ENCODE peak calls at places on chromosomes 16 and 17, in eight cellular contexts. One of them, this sample, is unnamed.

GRCh38 chr17:4949321-4950074 is 1.2 kb upstream of the PFN1 start:
- DNase-seq in left ventricle myocardium inferior: peak; percentile 75
- DNase-seq in GF-D8: peak; percentile 39
- DNase-seq in GM19239: peak; percentile 82
- DNase-seq in NCI-H2171: peak; percentile 59
- DNase-seq in endothelial cell: peak; percentile 55
- DNase-seq in hepatic stellate cell: peak; percentile 66
- DNase-seq in activated naive CD8-positive, alpha-beta T cell treated with anti-CD3 and anti-CD28 coated beads for 36 hours: peak; percentile 80
- DNase-seq in this sample: no peak

GRCh38 chr17:57761887-57762286 is 16.8 kb upstream of the CCDC182 start:
- DNase-seq in left ventricle myocardium inferior: no peak
- DNase-seq in GF-D8: no peak
- DNase-seq in GM19239: no peak
- DNase-seq in NCI-H2171: no peak
- DNase-seq in endothelial cell: no peak
- DNase-seq in hepatic stellate cell: no peak
- DNase-seq in activated naive CD8-positive, alpha-beta T cell treated with anti-CD3 and anti-CD28 coated beads for 36 hours: no peak
- DNase-seq in this sample: no peak

GRCh38 chr16:81493755-81494433 is 49.3 kb downstream of the CMIP start:
- DNase-seq in left ventricle myocardium inferior: no peak
- DNase-seq in GF-D8: no peak
- DNase-seq in GM19239: no peak
- DNase-seq in NCI-H2171: no peak
- DNase-seq in endothelial cell: no peak
- DNase-seq in hepatic stellate cell: peak; percentile 60
- DNase-seq in activated naive CD8-positive, alpha-beta T cell treated with anti-CD3 and anti-CD28 coated beads for 36 hours: peak; percentile 25
- DNase-seq in this sample: no peak

GRCh38 chr16:66324785-66325184 is 41.7 kb upstream of the CDH5 start:
- DNase-seq in left ventricle myocardium inferior: no peak
- DNase-seq in GF-D8: no peak
- DNase-seq in GM19239: no peak
- DNase-seq in NCI-H2171: peak; percentile 15
- DNase-seq in endothelial cell: peak; percentile 70
- DNase-seq in hepatic stellate cell: no peak
- DNase-seq in activated naive CD8-positive, alpha-beta T cell treated with anti-CD3 and anti-CD28 coated beads for 36 hours: no peak
- DNase-seq in this sample: no peak

GRCh38 chr16:68022278-68022727 is 729 bp downstream of the DDX28 start:
- DNase-seq in left ventricle myocardium inferior: no peak
- DNase-seq in GF-D8: no peak
- DNase-seq in GM19239: no peak
- DNase-seq in NCI-H2171: no peak
- DNase-seq in endothelial cell: peak; percentile 17
- DNase-seq in hepatic stellate cell: no peak
- DNase-seq in activated naive CD8-positive, alpha-beta T cell treated with anti-CD3 and anti-CD28 coated beads for 36 hours: no peak
- DNase-seq in this sample: no peak

GRCh38 chr17:75720656-75721462 is at the start of gene ITGB4:
- DNase-seq in left ventricle myocardium inferior: peak; percentile 43
- DNase-seq in GF-D8: no peak
- DNase-seq in GM19239: peak; percentile 71
- DNase-seq in NCI-H2171: peak; percentile 12
- DNase-seq in endothelial cell: peak; percentile 16
- DNase-seq in hepatic stellate cell: no peak
- DNase-seq in activated naive CD8-positive, alpha-beta T cell treated with anti-CD3 and anti-CD28 coated beads for 36 hours: peak; percentile 70
- DNase-seq in this sample: no peak

GRCh38 chr17:80168371-80168770 is 1.5 kb upstream of the CARD14 start:
- DNase-seq in left ventricle myocardium inferior: no peak
- DNase-seq in GF-D8: no peak
- DNase-seq in GM19239: no peak
- DNase-seq in NCI-H2171: no peak
- DNase-seq in endothelial cell: no peak
- DNase-seq in hepatic stellate cell: no peak
- DNase-seq in activated naive CD8-positive, alpha-beta T cell treated with anti-CD3 and anti-CD28 coated beads for 36 hours: no peak
- DNase-seq in this sample: no peak

GRCh38 chr16:78735337-78735736 is 635.9 kb downstream of the WWOX start:
- DNase-seq in left ventricle myocardium inferior: no peak
- DNase-seq in GF-D8: no peak
- DNase-seq in GM19239: no peak
- DNase-seq in NCI-H2171: no peak
- DNase-seq in endothelial cell: no peak
- DNase-seq in hepatic stellate cell: no peak
- DNase-seq in activated naive CD8-positive, alpha-beta T cell treated with anti-CD3 and anti-CD28 coated beads for 36 hours: no peak
- DNase-seq in this sample: no peak

GRCh38 chr17:60091908-60092331 is 13.2 kb upstream of the HEATR6 start:
- DNase-seq in left ventricle myocardium inferior: no peak
- DNase-seq in GF-D8: peak; percentile 59
- DNase-seq in GM19239: no peak
- DNase-seq in NCI-H2171: no peak
- DNase-seq in endothelial cell: no peak
- DNase-seq in hepatic stellate cell: no peak
- DNase-seq in activated naive CD8-positive, alpha-beta T cell treated with anti-CD3 and anti-CD28 coated beads for 36 hours: no peak
- DNase-seq in this sample: no peak